ENCODE peak calls at places on chromosomes 13 and 19, in nine cellular contexts. T is stimulated activated CD4-positive, alpha-beta T cell treated with anti-CD3 and anti-CD28 coated beads, Interleukin-1b, Interleukin-23, amount 100 ng/mL, for 1 hour; G is ELR; A is EL; P is stimulated activated CD8-positive, alpha-beta memory T cell treated with anti-CD3 and anti-CD28 coated beads, Interleukin-4, amount 100 ng/mL, for 4 hours; N is MCF 10A; O is activated CD4-positive, alpha-beta T cell treated with anti-CD3 and anti-CD28 coated beads, Interleukin-2, amount 50 U/mL, for 48 hours; X is hepatic stellate cell; Z is T-helper 2 cell. E is an unnamed sample.

GRCh38 chr13:49300716-49301589 is 53.2 kb downstream of the CDADC1 start:
- DNase-seq in T (peak; percentile 29), G (peak; percentile 86), A (peak; percentile 77), P (peak; percentile 44), N (peak; percentile 78), O (peak; percentile 59), X (peak; percentile 79), Z (peak; percentile 46), E (peak; percentile 32)

GRCh38 chr13:61286148-61286745 is 129.4 kb downstream of the PCDH20 start:
- DNase-seq in T (no peak), G (peak; percentile 0), A (no peak), P (no peak), N (peak; percentile 45), O (no peak), X (no peak), Z (no peak), E (no peak)

GRCh38 chr19:1312732-1313694 is 27.3 kb downstream of the EFNA2 start:
- DNase-seq in T (no peak), G (peak; percentile 77), A (peak; percentile 73), P (no peak), N (peak; percentile 62), O (no peak), X (peak; percentile 87), Z (no peak), E (no peak)

GRCh38 chr13:109652536-109652935 is 133.8 kb downstream of the IRS2 start:
- DNase-seq in T (no peak), G (peak; percentile 45), A (no peak), P (no peak), N (peak; percentile 36), O (no peak), X (no peak), Z (no peak), E (no peak)

GRCh38 chr19:47444388-47444821 is 25.1 kb upstream of the MEIS3 start:
- DNase-seq in T (no peak), G (no peak), A (no peak), P (no peak), N (no peak), O (no peak), X (no peak), Z (no peak), E (no peak)

GRCh38 chr13:94344126-94344863 is 135.2 kb downstream of the DCT start:
- DNase-seq in T (no peak), G (no peak), A (no peak), P (no peak), N (no peak), O (no peak), X (no peak), Z (no peak), E (no peak)

GRCh38 chr19:48603001-48603400 is 3.5 kb upstream of the SPACA4 start:
- DNase-seq in T (no peak), G (no peak), A (no peak), P (no peak), N (no peak), O (no peak), X (no peak), Z (no peak), E (no peak)

GRCh38 chr13:40786568-40786996 is 2.8 kb upstream of the SLC25A15 start:
- DNase-seq in T (no peak), G (peak; percentile 74), A (peak; percentile 54), P (no peak), N (no peak), O (no peak), X (peak; percentile 43), Z (no peak), E (no peak)

GRCh38 chr19:4380254-4380727 is 20.1 kb downstream of the SH3GL1 start:
- DNase-seq in T (no peak), G (no peak), A (no peak), P (no peak), N (peak; percentile 34), O (peak; percentile 58), X (no peak), Z (peak; percentile 24), E (no peak)

GRCh38 chr13:109809216-109809890 is 23.0 kb upstream of the IRS2 start:
- DNase-seq in T (no peak), G (no peak), A (no peak), P (no peak), N (no peak), O (no peak), X (no peak), Z (no peak), E (no peak)

GRCh38 chr13:27079421-27079958 is 92.1 kb downstream of the USP12 start:
- DNase-seq in T (no peak), G (peak; percentile 42), A (peak; percentile 71), P (no peak), N (no peak), O (no peak), X (peak; percentile 36), Z (no peak), E (no peak)

GRCh38 chr19:39479916-39480315 is 722 bp upstream of the TIMM50 start:
- DNase-seq in T (no peak), G (no peak), A (no peak), P (no peak), N (no peak), O (no peak), X (no peak), Z (no peak), E (no peak)

GRCh38 chr13:34155931-34156607 is 338.1 kb downstream of the RFC3 start:
- DNase-seq in T (no peak), G (peak; percentile 90), A (peak; percentile 81), P (no peak), N (peak; percentile 67), O (no peak), X (no peak), Z (no peak), E (no peak)

E was measured in anterior cingulate cortex.